ENCODE peak calls at places on chromosomes 16 and 17, in ten cellular contexts. V is cardiac muscle cell; E is gastrocnemius medialis; M is suprapubic skin; R is HepG2; D is right lobe of liver; O is left lung; L is ovary; C is stomach; B is CD8-positive, alpha-beta memory T cell. W is an unnamed sample.
A peak's percentile ranks its signal among the peaks of the same experiment; 100 is the strongest.

GRCh38 chr17:82287849-82288601 is 14.5 kb upstream of the CSNK1D start:
- DNase-seq in E (peak; percentile 55), V (peak; percentile 89), R (peak; percentile 97), M (no peak), B (no peak), L (peak; percentile 67), O (peak; percentile 89), D (peak; percentile 61), C (peak; percentile 90), W (peak; percentile 96)

GRCh38 chr16:21088646-21089538 is 61.8 kb downstream of the DNAH3 start:
- DNase-seq in E (no peak), R (no peak), V (peak; percentile 25), D (no peak), B (no peak), C (no peak), L (no peak), M (no peak), O (no peak), W (no peak)

GRCh38 chr17:60305141-60305540 is 86.8 kb downstream of the USP32 start:
- DNase-seq in R (peak; percentile 39), L (no peak), M (no peak), B (no peak), V (peak; percentile 16), C (no peak), E (no peak), D (no peak), O (no peak), W (no peak)

GRCh38 chr16:19559242-19559910 is 3.9 kb downstream of the VPS35L start:
- DNase-seq in R (peak; percentile 58), L (no peak), O (no peak), D (no peak), B (no peak), C (no peak), M (no peak), V (peak; percentile 77), E (no peak), W (peak; percentile 48)

GRCh38 chr17:49676276-49676868 is 1.5 kb downstream of the SPOP start:
- DNase-seq in C (no peak), M (no peak), O (no peak), D (no peak), V (peak; percentile 48), B (peak; percentile 61), E (no peak), L (no peak), R (no peak), W (peak; percentile 38)

GRCh38 chr17:76667356-76667755 is 23.8 kb upstream of the ST6GALNAC1 start:
- DNase-seq in M (no peak), E (no peak), O (no peak), R (no peak), L (no peak), V (no peak), C (no peak), B (no peak), D (no peak), W (no peak)

GRCh38 chr16:51147776-51148673 is 3.0 kb downstream of the SALL1 start:
- DNase-seq in O (no peak), D (no peak), B (no peak), M (no peak), L (no peak), E (no peak), V (no peak), C (no peak), R (no peak), W (peak; percentile 57)

GRCh38 chr16:28000314-28000713 is 63.2 kb downstream of the GSG1L start:
- DNase-seq in M (no peak), R (no peak), E (no peak), V (no peak), B (no peak), O (no peak), D (no peak), L (no peak), C (no peak), W (no peak)

GRCh38 chr17:69232650-69233049 is 4.0 kb upstream of the ABCA10 start:
- DNase-seq in L (no peak), O (no peak), V (no peak), R (no peak), D (no peak), B (no peak), C (no peak), M (no peak), E (no peak), W (no peak)

GRCh38 chr17:69230939-69231338 is 2.3 kb upstream of the ABCA10 start:
- DNase-seq in O (no peak), E (no peak), L (no peak), D (no peak), V (no peak), B (no peak), M (no peak), R (no peak), C (no peak), W (no peak)

GRCh38 chr17:69223809-69224208 is 4.8 kb downstream of the ABCA10 start:
- DNase-seq in C (no peak), D (no peak), E (no peak), B (no peak), V (peak; percentile 69), L (no peak), O (no peak), R (peak; percentile 69), M (no peak), W (peak; percentile 86)

GRCh38 chr17:69227536-69227935 is 1.1 kb downstream of the ABCA10 start:
- DNase-seq in V (no peak), M (no peak), L (no peak), E (no peak), C (no peak), R (no peak), O (no peak), D (no peak), B (no peak), W (no peak)

DNA sequence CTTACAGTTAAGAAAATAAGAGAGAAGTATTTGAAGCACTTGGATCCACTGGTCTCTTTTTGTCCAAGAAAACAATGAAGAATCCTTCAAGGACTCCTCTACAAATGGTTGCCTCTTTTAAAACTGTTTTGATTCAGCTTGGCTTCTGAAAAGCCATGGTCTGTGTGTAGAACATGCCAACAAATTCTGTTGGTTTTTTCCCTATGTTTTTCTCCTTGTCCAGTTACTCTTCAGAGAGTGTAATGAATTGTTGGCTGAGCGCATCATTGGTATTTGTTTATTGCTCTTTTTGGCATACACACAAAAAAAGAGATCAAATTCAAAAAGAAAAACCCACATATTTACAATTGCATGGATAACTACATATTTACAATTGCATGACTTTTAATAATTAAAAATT is at the start of gene ABCA10:
- DNase-seq in O (no peak), V (no peak), D (no peak), C (no peak), B (no peak), M (no peak), L (no peak), R (no peak), E (no peak), W (no peak)
- H3K4me3 ChIP-seq in O (no peak within 1 kb of the TSS), V (no peak within 1 kb of the TSS), D (peak within 1 kb of the TSS; percentile 12), C (no peak within 1 kb of the TSS), B (no peak within 1 kb of the TSS), M (peak within 1 kb of the TSS; percentile 7), L (peak within 1 kb of the TSS; percentile 31), R (no peak within 1 kb of the TSS), E (peak within 1 kb of the TSS; percentile 23), W (no peak within 1 kb of the TSS)

GRCh38 chr17:16466407-16466806 is 25.6 kb downstream of the LRRC75A start:
- DNase-seq in M (no peak), C (no peak), L (no peak), D (no peak), R (no peak), E (no peak), B (no peak), O (no peak), V (no peak), W (no peak)

GRCh38 chr17:16464641-16465312 is 27.2 kb downstream of the LRRC75A start:
- DNase-seq in M (no peak), C (no peak), B (no peak), L (no peak), E (no peak), V (no peak), D (no peak), R (no peak), O (no peak), W (no peak)

GRCh38 chr17:16467044-16467443 is 24.9 kb downstream of the LRRC75A start:
- DNase-seq in L (no peak), V (no peak), R (no peak), E (no peak), D (no peak), B (no peak), C (no peak), M (no peak), O (no peak), W (no peak)

GRCh38 chr17:16464001-16464640 is 27.9 kb downstream of the LRRC75A start:
- DNase-seq in L (no peak), E (no peak), V (no peak), O (no peak), D (no peak), C (no peak), R (no peak), M (no peak), B (no peak), W (no peak)

DNA sequence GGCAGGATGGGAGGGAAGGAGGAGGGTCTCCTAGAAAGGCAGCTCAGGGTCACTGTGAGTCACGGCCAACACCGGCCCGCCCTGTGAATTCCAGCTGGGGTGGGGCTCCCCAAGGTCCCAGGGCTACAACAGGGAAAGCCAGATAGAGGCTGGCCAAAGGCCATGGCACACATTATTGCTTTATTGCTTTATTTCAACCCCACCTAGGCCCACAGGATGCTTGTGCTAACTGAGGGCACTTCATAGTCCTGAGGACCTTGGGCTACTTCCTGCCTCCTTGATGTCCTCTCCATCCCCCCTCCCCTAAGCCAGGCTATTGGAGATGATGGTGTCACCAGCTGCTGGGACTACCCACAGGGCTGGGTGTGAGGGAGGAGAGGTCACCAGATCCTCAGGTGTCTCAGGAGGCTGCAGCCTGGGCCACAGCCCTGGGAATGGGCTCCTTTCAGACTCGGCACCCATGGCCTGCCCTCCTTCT is 26.1 kb downstream of the LRRC75A start:
- DNase-seq in D (no peak), L (no peak), B (no peak), C (peak; percentile 63), V (no peak), R (no peak), M (no peak), O (no peak), E (no peak), W (no peak)
- H3K4me1 ChIP-seq in D (no peaks in the 10 kb centered on the region), L (no peaks in the 10 kb centered on the region), B (no peaks in the 10 kb centered on the region), C (peaks cover 31% of the 10 kb centered on the region), V (peaks cover 10% of the 10 kb centered on the region), R (peaks cover 86% of the 10 kb centered on the region), M (peaks cover 31% of the 10 kb centered on the region), O (no peaks in the 10 kb centered on the region), E (peaks cover 7% of the 10 kb centered on the region), W (peaks cover 13% of the 10 kb centered on the region)

DNA sequence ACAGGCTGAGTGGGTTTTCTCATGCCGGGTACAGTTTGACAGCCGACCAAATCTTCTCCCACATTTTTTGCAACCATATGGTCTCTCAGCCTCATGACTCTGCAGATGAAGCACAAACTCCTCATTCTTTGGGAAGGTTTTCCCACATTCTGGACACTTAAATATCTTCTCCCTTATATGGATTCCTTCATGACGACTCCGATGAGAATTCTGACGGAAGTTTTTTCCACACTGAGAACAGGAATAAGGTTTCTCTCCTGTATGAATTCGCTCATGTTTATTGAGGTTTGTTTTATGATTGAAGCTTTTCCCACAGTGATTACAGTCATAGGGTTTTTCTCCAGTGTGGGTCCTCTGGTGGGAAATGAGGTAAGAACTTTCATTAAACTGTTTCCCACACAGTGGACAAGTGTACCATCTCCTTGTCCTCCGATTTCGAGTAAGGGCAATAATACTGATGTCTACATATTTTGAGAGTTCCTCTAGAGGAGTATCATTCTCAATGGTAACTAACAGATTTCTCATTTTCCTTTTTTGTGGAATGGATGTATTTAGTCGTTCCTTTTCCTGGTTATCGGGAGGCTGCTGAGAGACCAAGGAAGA is 10.9 kb downstream of the ZNF200 start:
- DNase-seq in E (no peak), D (no peak), M (no peak), R (no peak), B (no peak), O (no peak), C (no peak), V (no peak), L (no peak), W (no peak)
- H3K9me3 ChIP-seq in E (peaks cover 21% of the 10 kb centered on the region), D (peaks cover 7% of the 10 kb centered on the region), M (peaks cover 57% of the 10 kb centered on the region), R (no peaks in the 10 kb centered on the region), B (peaks cover 41% of the 10 kb centered on the region), O (peaks cover 93% of the 10 kb centered on the region), C (peaks cover 75% of the 10 kb centered on the region), V (no peaks in the 10 kb centered on the region), L (peaks cover 41% of the 10 kb centered on the region), W (peaks cover 49% of the 10 kb centered on the region)

GRCh38 chr17:73302189-73302588 is 9.6 kb downstream of the CDC42EP4 start:
- DNase-seq in L (no peak), D (no peak), B (no peak), R (no peak), M (no peak), V (peak; percentile 76), C (no peak), O (no peak), E (no peak), W (no peak)
- H3K4me3 ChIP-seq in L (no peak overlapping the region), D (no peak overlapping the region), B (no peak overlapping the region), R (no peak overlapping the region), M (no peak overlapping the region), V (no peak overlapping the region), C (no peak overlapping the region), O (no peak overlapping the region), E (no peak overlapping the region), W (no peak overlapping the region)